ENCODE peak calls at places on chromosomes 1 and 21, in five cellular contexts. W, O, R, G and L are unnamed samples.

GRCh38 chr1:116586741-116587143 is 15.9 kb upstream of the CD58 start:
- DNase-seq in W (peak; percentile 34), O (no peak), R (no peak), G (no peak), L (no peak)

GRCh38 chr1:157673008-157673407 is 27.6 kb downstream of the FCRL3 start:
- DNase-seq in W (no peak), O (no peak), R (no peak), G (no peak), L (no peak)

GRCh38 chr1:93575586-93576271 is 105.9 kb downstream of the BCAR3 start:
- DNase-seq in W (no peak), O (no peak), R (no peak), G (no peak), L (no peak)

GRCh38 chr1:105137543-105138444 is 1388.1 kb downstream of the AMY1C start:
- DNase-seq in W (peak; percentile 78), O (no peak), R (no peak), G (no peak), L (no peak)

GRCh38 chr1:101004666-101005065 is 20.9 kb downstream of the DPH5 start:
- DNase-seq in W (no peak), O (no peak), R (no peak), G (no peak), L (no peak)

GRCh38 chr1:112904071-112904830 is 51.7 kb downstream of the SLC16A1 start:
- DNase-seq in W (no peak), O (peak; percentile 46), R (no peak), G (no peak), L (peak; percentile 6)

GRCh38 chr1:101150676-101151075 is 86.1 kb upstream of the S1PR1 start:
- DNase-seq in W (no peak), O (no peak), R (no peak), G (no peak), L (no peak)

GRCh38 chr1:61337981-61338848 is 255.9 kb downstream of the NFIA start:
- DNase-seq in W (peak; percentile 68), O (peak; percentile 64), R (peak; percentile 74), G (peak; percentile 92), L (peak; percentile 84)

GRCh38 chr1:161763522-161764098 is 2.5 kb upstream of the ATF6 start:
- DNase-seq in W (peak; percentile 52), O (no peak), R (no peak), G (no peak), L (no peak)

GRCh38 chr1:116179886-116180474 is 68.8 kb downstream of the MAB21L3 start:
- DNase-seq in W (no peak), O (no peak), R (no peak), G (no peak), L (no peak)

GRCh38 chr1:4140821-4141220 is 240.7 kb upstream of the C1orf174 start:
- DNase-seq in W (no peak), O (no peak), R (no peak), G (no peak), L (no peak)

GRCh38 chr1:25716320-25716719 is 83.7 kb upstream of the SELENON start:
- DNase-seq in W (no peak), O (no peak), R (no peak), G (no peak), L (no peak)

GRCh38 chr1:206739411-206740076 is 31.0 kb upstream of the IL19 start:
- DNase-seq in W (no peak), O (no peak), R (no peak), G (no peak), L (no peak)

GRCh38 chr21:45981154-45981606 is 390 bp upstream of the COL6A1 start:
- DNase-seq in W (peak; percentile 91), O (peak; percentile 75), R (peak; percentile 85), G (no peak), L (peak; percentile 85)

GRCh38 chr1:95407864-95408291 is 173.9 kb downstream of the RWDD3 start:
- DNase-seq in W (no peak), O (no peak), R (no peak), G (no peak), L (no peak)

GRCh38 chr1:153921803-153922075 is 1.0 kb downstream of the GATAD2B start:
- DNase-seq in W (peak; percentile 23), O (no peak), R (no peak), G (no peak), L (peak; percentile 14)

GRCh38 chr1:9792156-9793042 is 31.4 kb downstream of the CLSTN1 start:
- DNase-seq in W (peak; percentile 68), O (no peak), R (no peak), G (peak; percentile 26), L (peak; percentile 64)

GRCh38 chr1:47209725-47210330 is 20.0 kb upstream of the PDZK1IP1 start:
- DNase-seq in W (no peak), O (no peak), R (no peak), G (no peak), L (no peak)

GRCh38 chr1:7783826-7784491 is at the start of gene PER3:
- DNase-seq in W (peak; percentile 94), O (peak; percentile 86), R (peak; percentile 96), G (peak; percentile 80), L (peak; percentile 98)

GRCh38 chr1:7043729-7044470 is 258.6 kb downstream of the CAMTA1 start:
- DNase-seq in W (no peak), O (no peak), R (no peak), G (no peak), L (no peak)

GRCh38 chr1:218299416-218299815 is 14.3 kb downstream of the RRP15 start:
- DNase-seq in W (peak; percentile 38), O (peak; percentile 49), R (no peak), G (peak; percentile 21), L (peak; percentile 18)

GRCh38 chr21:37060296-37060695 is 12.6 kb downstream of the PIGP start:
- DNase-seq in W (peak; percentile 75), O (peak; percentile 88), R (peak; percentile 27), G (peak; percentile 97), L (peak; percentile 91)

GRCh38 chr1:78275906-78276690 is 214.7 kb upstream of the PTGFR start:
- DNase-seq in W (no peak), O (no peak), R (no peak), G (no peak), L (no peak)

GRCh38 chr1:44220001-44220751 is 6.9 kb downstream of the DMAP1 start:
- DNase-seq in W (no peak), O (no peak), R (no peak), G (no peak), L (no peak)

GRCh38 chr21:26982767-26983166 is 15.9 kb upstream of the ADAMTS5 start:
- DNase-seq in W (no peak), O (no peak), R (no peak), G (peak; percentile 66), L (peak; percentile 25)

GRCh38 chr1:207019161-207019560 is 13.4 kb downstream of the C1orf116 start:
- DNase-seq in W (no peak), O (no peak), R (no peak), G (no peak), L (no peak)

GRCh38 chr1:31987231-31987630 is 26.4 kb upstream of the KHDRBS1 start:
- DNase-seq in W (peak; percentile 36), O (no peak), R (no peak), G (no peak), L (no peak)

GRCh38 chr21:35058058-35058457 is 9.0 kb upstream of the RUNX1 start:
- DNase-seq in W (no peak), O (no peak), R (no peak), G (no peak), L (no peak)

GRCh38 chr21:42473495-42474042 is 22.5 kb downstream of the RSPH1 start:
- DNase-seq in W (no peak), O (no peak), R (no peak), G (no peak), L (no peak)

GRCh38 chr21:25878334-25878733 is 143.6 kb downstream of the GABPA start:
- DNase-seq in W (no peak), O (no peak), R (no peak), G (no peak), L (no peak)

GRCh38 chr1:207407655-207408256 is 46.4 kb upstream of the CR2 start:
- DNase-seq in W (no peak), O (peak; percentile 66), R (no peak), G (no peak), L (no peak)